ENCODE peak calls at places on chromosomes 3 and 15, in eight cellular contexts. R, F, D, J, L, P, C and X are unnamed samples.

GRCh38 chr3:16280671-16281070 is 15.7 kb downstream of the OXNAD1 start:
- DNase-seq in R (no peak), F (no peak), D (no peak), J (no peak), L (no peak), P (no peak), C (no peak), X (no peak)

GRCh38 chr3:188432826-188433525 is 279.0 kb downstream of the LPP start:
- DNase-seq in R (peak), F (no peak), D (no peak), J (no peak), L (no peak), P (no peak), C (no peak), X (no peak)

GRCh38 chr3:111610189-111610588 is 15.0 kb upstream of the ZBED2 start:
- DNase-seq in R (peak), F (no peak), D (peak), J (peak), L (no peak), P (peak), C (no peak), X (no peak)

GRCh38 chr15:20409247-20409646 is 132.4 kb downstream of the GOLGA6L6 start:
- DNase-seq in R (no peak), F (no peak), D (no peak), J (no peak), L (no peak), P (no peak), C (no peak), X (no peak)

GRCh38 chr3:176933704-176934103 is 263.6 kb downstream of the TBL1XR1 start:
- DNase-seq in R (no peak), F (no peak), D (no peak), J (no peak), L (no peak), P (no peak), C (no peak), X (no peak)

GRCh38 chr3:31407665-31408064 is 125.1 kb upstream of the STT3B start:
- DNase-seq in R (no peak), F (no peak), D (no peak), J (no peak), L (no peak), P (no peak), C (no peak), X (no peak)

GRCh38 chr3:38511546-38511945 is 15.4 kb downstream of the EXOG start:
- DNase-seq in R (no peak), F (no peak), D (no peak), J (no peak), L (no peak), P (no peak), C (no peak), X (no peak)

GRCh38 chr15:52251144-52251860 is 44.3 kb downstream of the MYO5C start:
- DNase-seq in R (no peak), F (no peak), D (no peak), J (no peak), L (no peak), P (no peak), C (no peak), X (no peak)

GRCh38 chr3:39165518-39165917 is 12.1 kb upstream of the CSRNP1 start:
- DNase-seq in R (no peak), F (no peak), D (no peak), J (no peak), L (no peak), P (no peak), C (no peak), X (no peak)

GRCh38 chr15:65101418-65101890 is 13.5 kb downstream of the UBAP1L start:
- DNase-seq in R (peak), F (peak), D (peak), J (peak), L (no peak), P (peak), C (peak), X (peak)

GRCh38 chr3:95752199-95752598 is 1062.2 kb upstream of the EPHA6 start:
- DNase-seq in R (no peak), F (no peak), D (no peak), J (no peak), L (no peak), P (no peak), C (no peak), X (no peak)

GRCh38 chr15:67808821-67809220 is 16.5 kb upstream of the SKOR1 start:
- DNase-seq in R (no peak), F (no peak), D (no peak), J (no peak), L (no peak), P (no peak), C (no peak), X (no peak)

GRCh38 chr3:136937886-136938285 is 19.9 kb upstream of the IL20RB start:
- DNase-seq in R (no peak), F (no peak), D (no peak), J (no peak), L (no peak), P (no peak), C (no peak), X (no peak)

GRCh38 chr15:94232107-94232506 is 746 bp downstream of the MCTP2 start:
- DNase-seq in R (peak), F (no peak), D (no peak), J (no peak), L (no peak), P (no peak), C (no peak), X (peak)

GRCh38 chr15:76903251-76903681 is 1.9 kb downstream of the SCAPER start:
- DNase-seq in R (peak), F (no peak), D (peak), J (peak), L (peak), P (peak), C (peak), X (peak)

GRCh38 chr3:78969483-78969882 is 798.3 kb downstream of the ROBO1 start:
- DNase-seq in R (no peak), F (no peak), D (no peak), J (no peak), L (no peak), P (no peak), C (no peak), X (no peak)

GRCh38 chr15:34119291-34119690 is 17.4 kb downstream of the PGBD4 start:
- DNase-seq in R (no peak), F (no peak), D (no peak), J (no peak), L (peak), P (no peak), C (peak), X (no peak)

GRCh38 chr3:43411429-43411828 is 125.1 kb downstream of the SNRK start:
- DNase-seq in R (no peak), F (no peak), D (no peak), J (no peak), L (no peak), P (no peak), C (no peak), X (no peak)

GRCh38 chr3:14113964-14114667 is 10.6 kb downstream of the CHCHD4 start:
- DNase-seq in R (no peak), F (no peak), D (no peak), J (no peak), L (no peak), P (no peak), C (no peak), X (peak)

GRCh38 chr3:157754415-157754814 is 251.2 kb upstream of the VEPH1 start:
- DNase-seq in R (no peak), F (no peak), D (no peak), J (no peak), L (no peak), P (no peak), C (no peak), X (no peak)

GRCh38 chr15:32042269-32042996 is 12.1 kb downstream of the CHRNA7 start:
- DNase-seq in R (no peak), F (no peak), D (no peak), J (no peak), L (peak), P (no peak), C (no peak), X (peak)

GRCh38 chr3:20846081-20846480 is 660.1 kb upstream of the SGO1 start:
- DNase-seq in R (no peak), F (no peak), D (no peak), J (no peak), L (no peak), P (no peak), C (no peak), X (no peak)

GRCh38 chr15:101250931-101251829 is 668 bp downstream of the CHSY1 start:
- DNase-seq in R (peak), F (no peak), D (no peak), J (no peak), L (peak), P (no peak), C (no peak), X (no peak)

GRCh38 chr3:42532229-42532628 is 29.8 kb downstream of the VIPR1 start:
- DNase-seq in R (no peak), F (no peak), D (no peak), J (no peak), L (no peak), P (no peak), C (no peak), X (no peak)

GRCh38 chr3:129268396-129268795 is 10.3 kb upstream of the HMCES start:
- DNase-seq in R (no peak), F (no peak), D (no peak), J (no peak), L (no peak), P (no peak), C (no peak), X (no peak)

GRCh38 chr3:157938154-157938774 is 168.0 kb downstream of the SHOX2 start:
- DNase-seq in R (no peak), F (no peak), D (no peak), J (no peak), L (peak), P (no peak), C (no peak), X (peak)

GRCh38 chr3:156906275-156906674 is 80.1 kb downstream of the LEKR1 start:
- DNase-seq in R (no peak), F (no peak), D (no peak), J (no peak), L (no peak), P (no peak), C (no peak), X (peak)

GRCh38 chr15:72782993-72783562 is 480 bp downstream of the ADPGK start:
- DNase-seq in R (peak), F (peak), D (peak), J (peak), L (peak), P (peak), C (no peak), X (peak)

GRCh38 chr3:43998841-43999805 is 242.6 kb upstream of the TOPAZ1 start:
- DNase-seq in R (no peak), F (no peak), D (peak), J (no peak), L (no peak), P (peak), C (peak), X (no peak)

GRCh38 chr15:41860049-41860828 is 21.6 kb downstream of the PLA2G4B start:
- DNase-seq in R (no peak), F (no peak), D (no peak), J (no peak), L (no peak), P (no peak), C (no peak), X (peak)

GRCh38 chr3:54047568-54047967 is 74.8 kb upstream of the CACNA2D3 start:
- DNase-seq in R (no peak), F (no peak), D (no peak), J (no peak), L (no peak), P (no peak), C (no peak), X (no peak)

GRCh38 chr15:24269166-24269571 is 406.4 kb upstream of the NPAP1 start:
- DNase-seq in R (no peak), F (no peak), D (peak), J (no peak), L (no peak), P (no peak), C (no peak), X (no peak)